ENCODE peak calls at places on chromosomes 16 and 17, in five cellular contexts. D, M, E, Y and I are unnamed samples.

GRCh38 chr17:42438600-42439567 is 15.8 kb upstream of the CAVIN1 start:
- DNase-seq in E (no peak), Y (no peak), D (no peak), M (no peak), I (peak)

GRCh38 chr16:19410435-19411153 is 7.1 kb upstream of the TMC5 start:
- DNase-seq in E (no peak), Y (no peak), M (no peak), D (peak), I (peak)

GRCh38 chr17:47896672-47897490 is 845 bp downstream of the SP2 start:
- DNase-seq in E (no peak), M (no peak), Y (no peak), D (no peak), I (no peak)

GRCh38 chr17:33234930-33235685 is 58.0 kb downstream of the ASIC2 start:
- DNase-seq in D (peak), M (peak), Y (peak), E (peak), I (peak)

GRCh38 chr17:67628580-67629013 is 89.1 kb upstream of the NOL11 start:
- DNase-seq in M (no peak), E (no peak), Y (no peak), D (peak), I (peak)

GRCh38 chr17:45813051-45813731 is 29.1 kb downstream of the CRHR1 start:
- DNase-seq in D (no peak), E (no peak), M (no peak), Y (no peak), I (no peak)

GRCh38 chr17:66834426-66834918 is 445 bp upstream of the CACNG5 start:
- DNase-seq in E (no peak), Y (no peak), M (no peak), D (no peak), I (no peak)

GRCh38 chr17:6046431-6046830 is 23.7 kb upstream of the WSCD1 start:
- DNase-seq in M (no peak), Y (no peak), E (no peak), D (no peak), I (no peak)

GRCh38 chr17:9937164-9937835 is 32.2 kb upstream of the RCVRN start:
- DNase-seq in D (peak), Y (no peak), E (peak), M (no peak), I (peak)

GRCh38 chr17:34443832-34444469 is 80.9 kb upstream of the CCL1 start:
- DNase-seq in Y (no peak), E (no peak), M (no peak), D (peak), I (no peak)

GRCh38 chr17:34377078-34377823 is 14.2 kb upstream of the CCL1 start:
- DNase-seq in Y (no peak), E (no peak), M (no peak), D (no peak), I (no peak)

GRCh38 chr16:78102865-78103264 is 3.4 kb downstream of the WWOX start:
- DNase-seq in D (no peak), Y (no peak), M (no peak), E (no peak), I (no peak)

GRCh38 chr17:76529224-76529642 is 8.3 kb downstream of the CYGB start:
- DNase-seq in E (peak), D (peak), M (no peak), Y (no peak), I (peak)

GRCh38 chr16:74123826-74124225 is 172.8 kb upstream of the PSMD7 start:
- DNase-seq in E (no peak), M (no peak), Y (no peak), D (no peak), I (no peak)

GRCh38 chr17:2707721-2708584 is 3.6 kb downstream of the CLUH start:
- DNase-seq in M (no peak), Y (no peak), E (no peak), D (peak), I (peak)

GRCh38 chr17:18039535-18040286 is 503 bp downstream of the GID4 start:
- DNase-seq in M (no peak), Y (peak), D (peak), E (peak), I (peak)

GRCh38 chr17:18040287-18040858 is 1.2 kb downstream of the GID4 start:
- DNase-seq in E (no peak), M (no peak), D (no peak), Y (no peak), I (no peak)

GRCh38 chr17:18042969-18043368 is 3.8 kb downstream of the GID4 start:
- DNase-seq in Y (no peak), M (no peak), E (no peak), D (no peak), I (no peak)

GRCh38 chr17:18043491-18043890 is 4.3 kb downstream of the GID4 start:
- DNase-seq in E (no peak), Y (no peak), D (no peak), M (no peak), I (no peak)

GRCh38 chr17:18041776-18042175 is 2.6 kb downstream of the GID4 start:
- DNase-seq in Y (no peak), M (no peak), E (no peak), D (no peak), I (no peak)
- H3K27ac ChIP-seq in Y (no peak), M (peak), E (no peak), D (no peak), I (no peak)

GRCh38 chr17:78980624-78980972 is 875 bp upstream of the LGALS3BP start:
- DNase-seq in M (no peak), Y (no peak), E (no peak), D (no peak), I (no peak)
- H3K27ac ChIP-seq in M (no peak), Y (peak), E (peak), D (peak), I (no peak)

GRCh38 chr17:79695293-79696158 is 35.2 kb upstream of the ENPP7 start:
- DNase-seq in D (no peak), M (no peak), E (no peak), Y (no peak), I (peak)

GRCh38 chr17:79700574-79700973 is 30.2 kb upstream of the ENPP7 start:
- DNase-seq in Y (no peak), E (no peak), M (no peak), D (no peak), I (no peak)

GRCh38 chr17:79699386-79700036 is 31.2 kb upstream of the ENPP7 start:
- DNase-seq in M (no peak), D (no peak), E (no peak), Y (no peak), I (no peak)

GRCh38 chr17:79696159-79696982 is 34.4 kb upstream of the ENPP7 start:
- DNase-seq in Y (no peak), D (no peak), M (no peak), E (no peak), I (peak)

DNA sequence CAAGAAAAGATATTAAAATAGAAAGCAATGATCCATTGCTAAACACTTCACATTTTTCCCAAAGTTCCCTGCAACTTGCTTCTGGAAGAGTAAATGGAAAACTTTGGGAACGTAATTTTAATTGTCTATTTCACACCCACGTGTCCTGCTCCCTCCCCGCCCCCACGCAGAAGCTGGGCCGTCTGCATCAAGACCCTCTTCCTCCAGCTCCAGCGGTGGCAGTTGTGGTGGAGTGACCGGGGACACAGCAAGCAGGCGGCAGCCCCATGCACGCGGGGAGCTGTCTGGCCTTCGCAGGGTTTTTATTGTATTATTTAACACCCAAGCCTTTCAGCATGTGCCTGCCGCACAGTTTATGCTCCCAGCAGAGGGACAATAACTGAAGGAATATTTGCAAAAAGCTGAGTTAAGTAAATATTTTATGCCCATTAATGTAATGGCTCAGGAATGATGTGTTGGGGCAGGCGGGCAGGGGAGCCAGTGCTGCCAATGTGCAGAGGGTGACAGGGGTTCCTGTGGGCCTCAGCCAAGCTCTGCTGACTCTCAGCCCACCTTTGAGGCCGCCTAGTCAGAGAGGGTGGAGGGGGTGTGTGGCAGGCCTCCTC is 32.6 kb upstream of the ENPP7 start:
- DNase-seq in M (no peak), Y (no peak), E (no peak), D (no peak), I (no peak)
- H3K27ac ChIP-seq in M (no peak), Y (no peak), E (no peak), D (no peak), I (no peak)

DNA sequence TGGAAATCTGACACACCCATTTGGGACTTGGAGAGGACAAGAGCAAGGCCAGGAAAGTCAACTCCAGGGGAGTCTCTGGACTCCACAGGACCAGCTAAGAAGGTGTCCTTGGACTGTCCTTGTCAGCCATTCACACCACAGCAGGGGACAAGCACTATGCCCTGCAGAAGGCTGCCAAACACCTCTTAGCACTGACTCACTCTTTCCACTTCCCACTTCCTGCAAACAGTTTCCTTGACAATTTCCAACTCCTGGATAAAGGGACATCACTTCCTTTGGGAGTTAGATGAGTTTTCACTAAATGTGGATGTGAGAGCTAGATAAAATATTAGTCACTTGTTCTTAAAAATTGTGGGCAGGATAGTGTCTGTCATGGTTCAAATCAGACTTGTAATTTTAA is 37.8 kb upstream of the BCAR1 start:
- DNase-seq in Y (no peak), D (no peak), M (no peak), E (no peak), I (peak)
- H3K27ac ChIP-seq in Y (no peak), D (peak), M (no peak), E (no peak), I (peak)

DNA sequence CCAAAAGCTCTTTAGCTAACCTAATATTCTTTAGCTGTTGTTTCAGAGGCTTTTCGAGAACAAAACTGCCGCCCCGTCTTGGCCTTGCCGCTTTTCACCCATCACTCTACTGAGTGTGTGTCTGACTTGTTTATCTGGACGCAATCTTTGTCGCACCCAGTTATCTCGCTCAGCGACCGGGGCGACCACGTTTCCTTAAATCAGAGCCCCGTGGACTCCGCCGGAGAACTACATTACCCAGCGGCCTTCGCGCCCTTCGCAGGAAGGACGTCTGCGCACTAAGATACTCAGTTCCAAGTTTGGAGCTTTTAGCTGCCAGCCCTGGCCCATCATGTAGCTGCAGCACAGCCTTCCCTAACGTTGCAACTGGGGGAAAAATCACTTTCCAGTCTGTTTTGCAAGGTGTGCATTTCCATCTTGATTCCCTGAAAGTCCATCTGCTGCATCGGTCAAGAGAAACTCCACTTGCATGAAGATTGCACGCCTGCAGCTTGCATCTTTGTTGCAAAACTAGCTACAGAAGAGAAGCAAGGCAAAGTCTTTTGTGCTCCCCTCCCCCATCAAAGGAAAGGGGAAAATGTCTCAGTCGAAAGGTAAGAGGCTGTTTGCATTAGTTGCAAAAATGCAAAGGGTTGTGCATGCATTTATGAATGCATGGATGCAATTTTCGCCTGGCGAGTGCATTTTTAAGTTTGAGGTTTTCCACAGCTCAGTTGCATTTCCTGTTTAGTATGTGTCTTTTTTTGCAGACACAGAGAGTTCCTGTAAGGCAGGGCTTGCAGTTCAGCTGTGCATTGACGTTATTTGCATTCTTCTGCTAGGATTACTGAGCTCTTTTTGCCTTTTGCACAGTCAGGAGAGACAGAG is at the start of gene MAP2K6:
- DNase-seq in M (no peak), D (peak), E (peak), Y (peak), I (peak)
- H3K27ac ChIP-seq in M (no peak), D (peak), E (peak), Y (no peak), I (peak)

GRCh38 chr17:38605230-38605851 is 411 bp downstream of the SRCIN1 start:
- DNase-seq in D (no peak), M (no peak), E (no peak), Y (no peak), I (no peak)

GRCh38 chr17:38605852-38606645 is at the start of gene SRCIN1:
- DNase-seq in Y (peak), E (peak), D (peak), M (no peak), I (peak)

GRCh38 chr17:38603786-38604478 is 1.8 kb downstream of the SRCIN1 start:
- DNase-seq in D (no peak), E (no peak), Y (no peak), M (no peak), I (no peak)

GRCh38 chr17:38602862-38603785 is 2.6 kb downstream of the SRCIN1 start:
- DNase-seq in M (no peak), E (no peak), D (no peak), Y (no peak), I (no peak)

DNA sequence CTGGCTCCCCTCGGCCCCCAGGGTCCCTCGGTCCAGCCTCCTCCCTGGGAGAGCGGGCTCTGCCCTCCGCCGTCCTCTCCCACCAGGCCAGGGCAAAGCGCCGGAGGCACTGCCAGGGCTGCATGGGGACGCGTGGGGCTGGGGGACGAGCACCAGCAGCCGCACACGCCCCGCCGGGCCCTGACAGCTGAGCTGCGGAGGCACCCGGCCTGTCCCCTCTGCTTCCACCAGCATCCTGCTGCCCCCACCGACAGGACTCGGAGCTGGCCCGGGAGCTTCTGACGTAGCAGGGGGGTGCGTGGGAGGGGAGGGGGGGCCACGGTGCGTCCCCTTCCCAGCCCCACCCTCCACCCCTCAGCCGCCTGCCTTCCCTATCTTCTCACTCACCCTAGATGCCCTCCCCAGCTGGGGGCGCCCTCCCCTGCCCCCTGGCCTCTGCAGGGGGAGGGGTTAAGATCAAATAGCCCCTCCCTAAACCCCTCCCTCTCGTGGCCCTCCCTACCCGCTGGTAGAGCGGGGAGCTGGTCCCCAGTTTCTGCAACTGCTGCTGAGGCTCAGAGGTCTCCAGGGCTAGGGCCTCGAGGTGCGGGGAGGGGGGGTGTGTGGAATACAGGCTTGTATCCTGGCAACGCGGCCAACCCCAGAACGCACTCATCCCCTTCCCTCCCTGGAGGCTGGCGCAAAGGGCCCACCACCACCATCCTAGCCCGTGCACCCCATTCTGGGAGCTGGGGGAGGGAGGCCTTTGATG is 1.1 kb downstream of the SRCIN1 start:
- DNase-seq in M (no peak), Y (no peak), D (no peak), E (no peak), I (no peak)
- H3K27ac ChIP-seq in M (no peak), Y (no peak), D (no peak), E (no peak), I (no peak)

DNA sequence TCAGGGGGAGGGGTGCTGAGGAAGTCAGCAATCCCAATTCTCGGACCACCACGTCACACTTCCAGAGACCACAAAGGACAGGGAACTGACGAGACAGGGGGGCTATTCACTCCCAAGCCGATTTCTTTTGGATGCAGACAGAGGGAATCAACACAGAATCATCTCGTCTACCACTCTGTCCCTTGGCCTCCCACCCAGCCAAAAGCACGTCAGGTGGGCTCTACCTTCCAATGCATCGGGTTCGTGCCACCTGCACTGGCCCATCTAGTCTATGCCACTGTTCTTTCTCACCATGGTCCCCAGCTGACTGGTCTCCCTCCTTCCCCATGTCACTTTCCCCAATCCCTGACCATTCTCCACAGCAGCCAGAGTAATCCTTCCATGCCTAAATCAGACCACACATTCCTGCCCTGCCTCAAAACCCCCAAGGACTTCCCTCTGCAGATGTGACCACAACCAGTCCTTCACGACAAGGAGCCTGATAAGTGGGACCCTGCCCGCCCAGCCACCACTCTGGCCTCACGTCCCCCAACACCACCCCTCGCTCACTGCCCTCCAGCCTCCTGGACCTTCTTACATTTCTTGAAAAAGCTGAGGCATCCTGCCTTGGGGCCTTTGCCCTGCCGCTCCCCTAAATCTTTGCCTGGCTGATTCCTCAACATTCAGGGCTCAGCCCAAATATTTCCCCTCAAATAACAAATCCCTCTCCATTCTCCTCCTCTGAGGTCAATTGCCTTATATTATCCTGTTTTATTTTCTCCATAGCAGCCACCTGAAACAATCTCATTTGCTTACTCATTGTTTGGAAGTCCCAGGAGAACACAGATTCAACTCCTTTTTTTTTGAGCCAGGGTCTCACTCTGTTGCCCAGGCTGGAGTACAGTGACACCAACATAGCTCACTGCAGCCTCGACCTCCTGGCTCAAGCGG is 70.4 kb downstream of the IL21R start:
- DNase-seq in D (no peak), E (no peak), Y (no peak), M (no peak), I (no peak)
- H3K27ac ChIP-seq in D (no peak), E (no peak), Y (no peak), M (no peak), I (no peak)

DNA sequence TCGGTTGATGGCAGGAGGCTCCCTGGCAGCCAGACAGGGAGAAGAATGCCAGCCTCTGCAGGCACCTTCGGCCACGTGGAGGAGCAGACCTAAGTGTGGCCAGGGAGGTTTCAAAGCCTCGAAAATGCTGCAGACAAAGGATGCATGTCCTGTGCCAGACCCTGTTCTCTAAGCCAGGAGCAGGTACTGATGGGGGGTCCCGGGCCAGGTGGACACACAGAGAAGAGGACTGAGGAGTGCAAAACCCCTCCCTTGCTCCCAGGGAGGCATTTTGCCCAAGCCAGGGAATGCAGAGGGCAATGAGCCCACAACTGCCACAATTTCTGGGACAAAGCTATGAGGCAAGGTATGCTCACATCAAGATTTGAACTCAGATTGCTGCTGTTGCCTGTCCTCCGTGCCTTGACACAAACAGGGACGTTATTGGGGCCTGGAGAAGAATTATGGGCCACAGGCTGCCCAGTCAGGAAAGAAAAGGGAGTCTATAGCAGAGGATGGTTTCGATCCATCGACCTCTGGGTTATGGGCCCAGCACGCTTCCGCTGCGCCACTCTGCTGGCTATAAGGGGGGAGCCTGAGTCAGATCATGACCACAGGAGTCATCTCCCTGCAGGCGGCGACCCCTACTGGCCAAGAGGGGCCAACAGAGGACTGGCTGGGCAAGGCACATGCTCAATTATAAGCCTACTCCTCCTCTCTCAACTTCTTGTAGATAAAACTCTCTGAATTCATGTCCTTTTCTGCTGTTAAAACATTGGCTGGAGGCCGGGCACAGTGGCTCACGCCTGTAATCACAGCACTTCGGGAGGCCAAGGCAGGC is 25.1 kb upstream of the FOXK2 start:
- DNase-seq in M (peak), D (peak), Y (peak), E (peak), I (peak)
- H3K27ac ChIP-seq in M (no peak), D (peak), Y (no peak), E (peak), I (peak)

GRCh38 chr17:60630352-60630751 is 30.4 kb downstream of the PPM1D start:
- DNase-seq in M (no peak), Y (no peak), D (no peak), E (peak), I (peak)
- H3K27ac ChIP-seq in M (no peak), Y (no peak), D (no peak), E (peak), I (no peak)